ENCODE peak calls at places on chromosomes 6 and 20, in eight cellular contexts. U is tibial artery; H is mesenchymal stem cell; X is HCT116; N is CD4-positive, alpha-beta memory T cell; G is colonic mucosa; P is neuronal stem cell; E is A673. L is an unnamed sample. For H3K4me1, the result is how much of the 10 kb centered on the place peaks cover.

GRCh38 chr6:87366428-87366827 is 21.8 kb downstream of the C6orf163 start:
- DNase-seq in U (no peak), H (peak), G (no peak), N (no peak), X (no peak), E (no peak), P (no peak), L (no peak)

GRCh38 chr6:11730645-11731044 is 48.0 kb downstream of the ADTRP start:
- DNase-seq in X (no peak), P (no peak), G (no peak), U (no peak), N (no peak), E (no peak), H (no peak), L (no peak)

GRCh38 chr6:37579444-37580067 is 79.9 kb upstream of the CCDC167 start:
- DNase-seq in P (no peak), U (no peak), G (no peak), X (no peak), N (no peak), E (no peak), H (no peak), L (no peak)

GRCh38 chr6:4344317-4344899 is 209.0 kb upstream of the ECI2 start:
- DNase-seq in U (no peak), X (no peak), H (peak), G (no peak), E (no peak), N (no peak), P (no peak), L (no peak)

GRCh38 chr6:39880521-39881048 is 53.7 kb downstream of the MOCS1 start:
- DNase-seq in U (no peak), X (no peak), P (no peak), N (no peak), E (no peak), H (no peak), G (no peak), L (no peak)

GRCh38 chr6:119636060-119636459 is 286.5 kb upstream of the MAN1A1 start:
- DNase-seq in G (no peak), P (no peak), H (no peak), X (no peak), U (no peak), N (no peak), E (no peak), L (no peak)

GRCh38 chr20:40868568-40869223 is 159.9 kb upstream of the TOP1 start:
- DNase-seq in G (no peak), N (no peak), X (no peak), E (no peak), H (peak), U (peak), P (no peak), L (no peak)

GRCh38 chr6:43468748-43469681 is 8.4 kb upstream of the TJAP1 start:
- DNase-seq in E (no peak), U (no peak), P (no peak), H (no peak), N (no peak), G (no peak), X (no peak), L (no peak)

GRCh38 chr6:170298688-170299087 is 7.8 kb upstream of the DLL1 start:
- DNase-seq in H (no peak), G (no peak), E (no peak), P (no peak), X (no peak), U (no peak), N (no peak), L (no peak)

GRCh38 chr6:11244387-11245126 is 12.1 kb upstream of the NEDD9 start:
- DNase-seq in U (no peak), X (no peak), G (no peak), E (no peak), H (no peak), N (no peak), P (no peak), L (no peak)

DNA sequence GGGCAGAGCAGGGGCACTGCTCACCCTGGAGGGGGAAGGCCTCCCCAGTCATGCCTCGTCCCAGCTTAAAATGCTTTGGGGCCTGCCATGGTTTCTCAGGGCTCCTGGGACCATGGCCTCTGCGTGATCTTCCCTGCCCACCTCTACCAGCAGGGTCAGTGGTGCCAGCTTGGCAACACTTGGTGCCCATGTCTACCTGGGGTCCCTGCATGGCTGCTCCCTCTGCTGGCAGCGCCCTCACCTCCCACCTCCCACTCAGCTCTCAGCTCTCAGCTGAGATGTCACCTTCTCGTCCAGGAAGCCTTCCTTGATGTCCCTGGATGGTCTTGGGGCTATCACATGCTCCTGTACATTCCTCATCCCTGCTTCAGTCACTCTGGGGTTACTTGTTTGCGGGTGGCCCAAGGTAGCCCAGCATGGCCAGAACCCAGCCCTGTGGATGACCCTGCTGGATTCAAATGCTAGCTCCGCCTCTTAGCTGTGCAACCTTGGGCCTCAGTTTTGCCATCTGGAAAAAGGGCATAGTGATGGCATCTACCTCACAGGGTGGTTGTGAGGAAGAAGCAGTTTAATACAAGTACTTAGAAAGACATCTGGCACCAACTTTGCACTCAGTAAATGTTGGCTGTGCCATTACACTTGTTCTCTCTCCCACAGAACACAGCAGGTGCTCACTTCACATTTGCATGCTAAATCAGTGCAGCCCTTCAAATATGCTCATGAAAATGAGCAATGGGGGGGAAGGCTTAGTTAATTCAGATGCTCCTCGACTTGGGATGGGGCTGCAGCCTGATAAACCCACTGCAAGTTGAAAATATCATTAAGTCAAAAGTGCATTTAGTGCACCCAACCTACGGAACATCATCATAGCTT is 53.5 kb upstream of the PTPN1 start:
- DNase-seq in E (peak), H (no peak), P (no peak), X (no peak), G (no peak), N (no peak), U (no peak), L (no peak)
- H3K4me3 ChIP-seq in E (no peak), H (no peak), P (no peak), X (no peak), G (no peak), N (no peak), U (no peak), L (no peak)

GRCh38 chr20:63955846-63956663 is at the start of gene UCKL1:
- DNase-seq in G (peak), H (peak), X (peak), U (peak), N (peak), P (peak), E (peak), L (peak)
- H3K4me1 ChIP-seq in G (under half), H (half or more), X (half or more), U (half or more), N (under half), P (under half), E (under half), L (under half)

GRCh38 chr20:9021699-9022098 is 47.2 kb upstream of the PLCB4 start:
- DNase-seq in U (no peak), N (no peak), G (no peak), X (no peak), P (no peak), H (no peak), E (peak), L (no peak)

GRCh38 chr20:9021216-9021615 is 47.7 kb upstream of the PLCB4 start:
- DNase-seq in P (no peak), E (no peak), H (no peak), G (no peak), U (no peak), N (no peak), X (no peak), L (no peak)

GRCh38 chr20:9018346-9018745 is 50.5 kb upstream of the PLCB4 start:
- DNase-seq in E (no peak), H (no peak), X (no peak), N (no peak), U (no peak), G (no peak), P (no peak), L (no peak)

GRCh38 chr20:9019833-9020232 is 49.1 kb upstream of the PLCB4 start:
- DNase-seq in P (no peak), H (no peak), N (no peak), G (no peak), U (no peak), X (no peak), E (no peak), L (no peak)

GRCh38 chr20:9015984-9016324 is 52.9 kb upstream of the PLCB4 start:
- DNase-seq in H (peak), U (no peak), E (no peak), G (no peak), N (no peak), P (no peak), X (no peak), L (no peak)
- H3K27ac ChIP-seq in H (peak), U (no peak), E (no peak), G (no peak), N (no peak), P (no peak), X (no peak), L (no peak)

GRCh38 chr20:59403962-59404314 is 103.5 kb downstream of the EDN3 start:
- DNase-seq in H (no peak), N (no peak), G (no peak), P (no peak), E (no peak), U (no peak), X (no peak), L (no peak)
- H3K4me3 ChIP-seq in H (no peak), N (no peak), G (peak), P (no peak), E (peak), U (no peak), X (no peak), L (no peak)

DNA sequence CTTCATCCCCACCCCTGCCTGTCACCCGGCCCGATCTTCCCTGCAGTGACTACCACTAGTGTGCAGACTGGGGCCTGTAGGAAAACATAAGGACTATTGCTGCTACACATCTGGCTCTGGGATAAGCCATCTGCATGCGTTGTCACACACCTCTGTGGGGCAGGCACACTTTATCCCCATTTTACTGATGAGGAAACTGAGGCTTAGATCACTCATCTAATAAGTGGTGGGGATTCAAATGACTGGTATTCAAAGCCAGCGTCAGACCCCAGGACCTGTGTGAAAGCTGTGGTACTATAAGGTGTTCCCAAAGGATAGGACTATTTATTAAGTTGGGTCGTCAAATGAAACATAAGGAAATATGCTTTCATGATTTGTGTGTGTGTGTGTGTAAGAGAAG is 148.9 kb upstream of the RNF24 start:
- DNase-seq in X (no peak), N (no peak), G (no peak), U (no peak), P (no peak), E (no peak), H (no peak), L (no peak)
- H3K4me1 ChIP-seq in X (half or more), N (under half), G (under half), U (under half), P (under half), E (under half), H (half or more), L (under half)

GRCh38 chr6:158801655-158802294 is 17.4 kb downstream of the EZR start:
- DNase-seq in H (no peak), X (no peak), G (peak), N (no peak), U (no peak), P (no peak), E (peak), L (no peak)
- H3K27ac ChIP-seq in H (no peak), X (peak), G (peak), N (no peak), U (no peak), P (no peak), E (no peak), L (no peak)

GRCh38 chr6:31587791-31588777 is 2.0 kb downstream of the LST1 start:
- DNase-seq in U (no peak), N (no peak), E (no peak), H (no peak), P (no peak), G (no peak), X (no peak), L (no peak)

GRCh38 chr6:31586596-31586995 is 519 bp downstream of the LST1 start:
- DNase-seq in U (no peak), N (peak), P (no peak), E (no peak), H (no peak), X (no peak), G (no peak), L (peak)

GRCh38 chr6:31588871-31589650 is 3.0 kb downstream of the LST1 start:
- DNase-seq in H (no peak), U (no peak), P (no peak), G (no peak), X (no peak), E (no peak), N (no peak), L (no peak)

GRCh38 chr6:31585531-31585930 is 546 bp upstream of the LST1 start:
- DNase-seq in U (no peak), G (no peak), X (peak), E (peak), P (no peak), N (peak), H (no peak), L (no peak)

GRCh38 chr6:31586013-31586412 is at the start of gene LST1:
- DNase-seq in U (peak), G (no peak), E (no peak), P (no peak), N (no peak), X (no peak), H (no peak), L (no peak)
- H3K4me3 ChIP-seq in U (no peak), G (peak), E (no peak), P (no peak), N (peak), X (no peak), H (no peak), L (peak)

GRCh38 chr20:21324126-21324525 is 21.0 kb downstream of the XRN2 start:
- DNase-seq in N (no peak), E (no peak), G (no peak), X (no peak), P (no peak), U (no peak), H (peak), L (no peak)

GRCh38 chr20:21323640-21324039 is 20.5 kb downstream of the XRN2 start:
- DNase-seq in H (peak), U (no peak), G (no peak), X (peak), P (no peak), N (no peak), E (peak), L (no peak)

GRCh38 chr20:21322083-21322710 is 19.1 kb downstream of the XRN2 start:
- DNase-seq in H (no peak), N (no peak), P (no peak), X (no peak), G (no peak), U (no peak), E (no peak), L (no peak)

GRCh38 chr20:21325296-21325695 is 22.2 kb downstream of the XRN2 start:
- DNase-seq in U (no peak), X (no peak), P (no peak), N (no peak), G (no peak), E (no peak), H (peak), L (no peak)

DNA sequence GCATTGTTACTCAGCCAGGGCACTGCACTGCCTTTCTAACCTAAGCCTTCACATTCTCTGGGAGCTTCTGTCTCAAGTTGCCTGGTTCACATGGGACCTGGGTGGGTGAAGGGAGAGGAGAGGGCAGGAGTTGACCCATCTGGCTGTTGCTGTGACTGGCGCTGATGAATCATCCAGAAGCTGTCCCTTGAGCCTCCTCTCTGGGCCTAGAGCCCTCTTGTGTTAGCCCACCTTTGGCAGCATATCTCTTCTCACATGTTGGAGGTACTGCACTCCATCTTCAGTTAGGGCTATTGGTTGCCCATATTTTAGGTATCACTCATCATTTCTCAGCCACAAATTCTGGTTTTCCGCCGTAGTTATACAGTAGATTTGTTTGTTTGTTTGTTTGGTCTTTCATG is 19.8 kb downstream of the XRN2 start:
- DNase-seq in P (no peak), G (no peak), U (no peak), X (no peak), E (no peak), N (no peak), H (peak), L (no peak)
- H3K4me1 ChIP-seq in P (under half), G (under half), U (under half), X (under half), E (under half), N (half or more), H (under half), L (under half)